ENCODE peak calls at places on chromosomes 2 and 18, in seven cellular contexts. U is stomach, I is kidney, K is HepG2, Y is heart right ventricle, A is ovary, G is BE2C. Q is an unnamed sample.

GRCh38 chr18:46152808-46153617 is 48.8 kb downstream of the HAUS1 start:
- DNase-seq in U (no peak), I (peak; percentile 77), K (no peak), Y (no peak), A (no peak), G (peak; percentile 27), Q (peak; percentile 41)

GRCh38 chr2:177633111-177633510 is 240.5 kb downstream of the AGPS start:
- DNase-seq in U (no peak), I (no peak), K (no peak), Y (no peak), A (no peak), G (no peak), Q (no peak)

GRCh38 chr2:32436150-32436549 is 79.3 kb downstream of the BIRC6 start:
- DNase-seq in U (no peak), I (no peak), K (no peak), Y (no peak), A (no peak), G (no peak), Q (no peak)

GRCh38 chr2:51505533-51505932 is 473.6 kb upstream of the NRXN1 start:
- DNase-seq in U (no peak), I (no peak), K (no peak), Y (no peak), A (no peak), G (no peak), Q (no peak)

GRCh38 chr2:179355881-179356280 is 91.2 kb upstream of the SESTD1 start:
- DNase-seq in U (no peak), I (no peak), K (no peak), Y (no peak), A (no peak), G (no peak), Q (no peak)

GRCh38 chr2:86704482-86704971 is 15.6 kb upstream of the RMND5A start:
- DNase-seq in U (peak; percentile 62), I (no peak), K (peak; percentile 70), Y (peak; percentile 78), A (peak; percentile 23), G (no peak), Q (peak; percentile 96)

GRCh38 chr2:226915846-226916360 is 80.0 kb downstream of the RHBDD1 start:
- DNase-seq in U (no peak), I (no peak), K (no peak), Y (no peak), A (no peak), G (no peak), Q (no peak)

GRCh38 chr2:114061566-114062098 is 171.7 kb downstream of the ACTR3 start:
- DNase-seq in U (no peak), I (no peak), K (no peak), Y (no peak), A (no peak), G (no peak), Q (no peak)

GRCh38 chr2:42809876-42810125 is 17.4 kb upstream of the HAAO start:
- DNase-seq in U (peak; percentile 84), I (peak; percentile 96), K (peak; percentile 79), Y (peak; percentile 85), A (peak; percentile 89), G (peak; percentile 87), Q (no peak)

GRCh38 chr2:15532996-15533395 is 28.1 kb downstream of the NBAS start:
- DNase-seq in U (no peak), I (no peak), K (no peak), Y (no peak), A (no peak), G (no peak), Q (no peak)
- TF ChIP-seq CTCF in U (no peak), I (no peak), K (no peak), Y (no peak), A (no peak), G (no peak), Q (no peak)

DNA sequence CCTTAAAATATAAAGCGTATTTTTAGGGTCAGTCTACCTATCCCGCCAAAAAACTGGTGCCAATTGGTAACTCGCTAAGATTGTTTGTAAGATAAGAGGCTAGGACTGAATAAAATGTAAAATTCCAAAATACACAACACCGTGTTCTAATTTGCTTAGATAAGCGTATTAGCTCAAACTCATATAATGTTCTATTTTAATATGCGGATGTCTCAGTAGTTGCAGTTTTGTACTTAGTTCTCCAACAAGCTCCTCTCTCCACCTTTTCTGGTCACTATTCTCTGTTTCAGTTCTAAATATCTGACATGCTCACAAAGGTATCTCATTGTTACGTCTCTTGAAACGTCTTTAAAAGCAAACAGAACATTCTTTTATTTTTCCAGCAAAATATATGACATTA is 24.0 kb downstream of the NETO1 start:
- DNase-seq in U (no peak), I (no peak), K (no peak), Y (no peak), A (no peak), G (no peak), Q (no peak)
- H3K4me3 ChIP-seq in U (no peak overlapping the region), I (no peak overlapping the region), K (no peak overlapping the region), Y (no peak overlapping the region), A (no peak overlapping the region), G (no peak overlapping the region), Q (no peak overlapping the region)

DNA sequence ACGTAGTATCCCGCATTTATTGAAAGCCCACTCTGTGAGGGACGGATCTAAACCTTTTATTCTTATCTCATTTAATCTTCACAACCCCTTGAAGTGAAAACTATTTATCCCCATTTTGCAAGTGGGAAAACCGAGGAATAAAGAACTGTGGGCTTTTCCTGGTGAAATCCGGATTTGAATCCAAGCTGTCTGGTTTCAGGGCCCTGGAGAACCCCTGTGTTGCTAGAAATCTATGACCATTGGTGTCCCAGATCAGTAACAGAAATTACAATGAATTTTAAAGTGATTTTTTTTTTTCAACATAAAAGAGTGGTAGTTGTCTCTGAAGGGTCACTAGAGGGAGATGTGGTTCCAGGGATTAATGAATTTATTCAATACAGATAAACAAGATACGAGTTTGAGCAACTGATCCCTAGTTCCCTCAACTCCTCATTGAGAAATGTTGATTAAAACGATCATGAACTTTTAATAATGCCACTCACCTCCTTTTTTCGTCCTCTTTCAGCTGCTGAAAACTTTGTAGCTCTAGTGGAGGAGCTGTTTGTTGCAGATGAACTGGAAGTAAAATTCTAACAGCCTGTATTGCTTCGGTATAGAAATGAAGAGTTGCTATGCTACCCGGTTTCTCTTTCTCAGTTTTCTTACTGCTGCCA is 940 bp downstream of the XRCC5 start:
- DNase-seq in U (no peak), I (no peak), K (peak; percentile 46), Y (no peak), A (no peak), G (no peak), Q (no peak)
- TF ChIP-seq CTCF in U (no peak), I (no peak), K (peak; percentile 48), Y (no peak), A (no peak), G (peak; percentile 53), Q (peak; percentile 46)

GRCh38 chr18:21605218-21605617 is 4.7 kb upstream of the ESCO1 start:
- DNase-seq in U (no peak), I (no peak), K (no peak), Y (no peak), A (no peak), G (no peak), Q (no peak)

GRCh38 chr18:21600526-21601410 is at the start of gene ESCO1:
- DNase-seq in U (peak; percentile 96), I (peak; percentile 99), K (peak; percentile 96), Y (peak; percentile 93), A (peak; percentile 94), G (peak; percentile 92), Q (peak; percentile 87)

GRCh38 chr18:21599585-21600525 is 649 bp downstream of the ESCO1 start:
- DNase-seq in U (peak; percentile 78), I (peak; percentile 91), K (peak; percentile 62), Y (no peak), A (peak; percentile 68), G (peak; percentile 38), Q (peak; percentile 14)

GRCh38 chr18:21602302-21602592 is 1.7 kb upstream of the ESCO1 start:
- DNase-seq in U (no peak), I (no peak), K (no peak), Y (no peak), A (no peak), G (no peak), Q (no peak)

DNA sequence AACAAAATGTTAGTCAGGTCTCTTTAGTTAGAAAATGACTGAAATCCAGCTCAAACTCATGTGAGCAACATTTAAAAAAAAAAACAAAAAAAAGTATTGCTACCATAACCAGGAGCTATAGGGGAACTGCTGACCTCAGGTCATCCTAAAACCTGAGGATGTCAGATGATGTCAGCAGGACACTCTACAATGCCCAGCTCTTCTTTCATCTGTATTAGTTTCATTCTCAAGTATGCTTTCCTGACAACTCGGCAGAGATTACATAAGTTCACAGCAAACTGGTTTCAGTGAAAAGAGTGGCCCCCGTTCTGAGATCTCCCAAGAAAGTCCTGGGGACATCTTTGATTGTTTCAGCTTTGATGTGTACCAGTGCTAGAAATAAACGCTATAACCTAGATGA is 4.2 kb upstream of the ESCO1 start:
- DNase-seq in U (no peak), I (no peak), K (no peak), Y (no peak), A (no peak), G (no peak), Q (no peak)
- H3K4me3 ChIP-seq in U (no peak overlapping the region), I (no peak overlapping the region), K (no peak overlapping the region), Y (no peak overlapping the region), A (no peak overlapping the region), G (no peak overlapping the region), Q (no peak overlapping the region)

GRCh38 chr2:173122936-173123335 is 47.3 kb downstream of the MAP3K20 start:
- DNase-seq in U (no peak), I (no peak), K (no peak), Y (no peak), A (no peak), G (no peak), Q (no peak)

GRCh38 chr2:173119069-173119807 is 43.6 kb downstream of the MAP3K20 start:
- DNase-seq in U (no peak), I (no peak), K (no peak), Y (peak; percentile 41), A (peak; percentile 33), G (peak; percentile 3), Q (no peak)

GRCh38 chr2:173126819-173127218 is 51.2 kb downstream of the MAP3K20 start:
- DNase-seq in U (no peak), I (no peak), K (no peak), Y (no peak), A (no peak), G (no peak), Q (no peak)

GRCh38 chr2:173119944-173120343 is 44.3 kb downstream of the MAP3K20 start:
- DNase-seq in U (no peak), I (no peak), K (no peak), Y (no peak), A (no peak), G (no peak), Q (no peak)

DNA sequence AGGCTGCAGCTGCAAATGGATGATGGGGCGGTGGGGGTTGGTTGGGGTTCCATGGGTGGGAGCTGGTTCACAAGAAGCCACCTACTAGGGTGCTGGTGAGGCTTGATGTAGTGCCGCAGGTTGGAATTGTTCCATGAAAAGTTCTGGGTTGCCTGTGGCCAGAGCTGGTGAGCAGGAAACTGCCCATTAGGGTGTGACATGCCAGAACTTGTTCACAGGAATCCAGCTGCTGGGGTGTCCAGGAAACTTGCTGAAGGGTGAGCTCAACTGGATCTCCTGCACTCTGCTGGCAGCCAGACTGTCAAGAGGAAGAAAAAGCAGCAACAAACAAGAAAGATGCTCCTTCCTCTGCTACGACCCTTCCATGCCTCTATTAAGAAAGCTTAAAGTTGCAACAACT is 48.8 kb downstream of the MAP3K20 start:
- DNase-seq in U (no peak), I (no peak), K (no peak), Y (peak; percentile 17), A (no peak), G (no peak), Q (no peak)
- TF ChIP-seq CTCF in U (no peak), I (no peak), K (no peak), Y (no peak), A (no peak), G (no peak), Q (no peak)

GRCh38 chr2:121291251-121291580 is 6.2 kb upstream of the TFCP2L1 start:
- DNase-seq in U (no peak), I (no peak), K (no peak), Y (no peak), A (no peak), G (no peak), Q (no peak)
- H3K4me3 ChIP-seq in U (no peak overlapping the region), I (no peak overlapping the region), K (no peak overlapping the region), Y (no peak overlapping the region), A (no peak overlapping the region), G (no peak overlapping the region), Q (no peak overlapping the region)